ENCODE peak calls at places on chromosomes 1 and 21, in nine cellular contexts. One of them, this sample, is unnamed.

GRCh38 chr1:25800538-25801377 is 765 bp downstream of the SELENON start:
- DNase-seq in HS-5: no peak
- DNase-seq in activated T-cell treated with anti-CD3 and anti-CD28 coated beads for 24 hours: no peak
- DNase-seq in Panc1: no peak
- DNase-seq in MM.1S: no peak
- DNase-seq in Ammon's horn: no peak
- DNase-seq in adipocyte: peak; percentile 24
- DNase-seq in uterus: no peak
- DNase-seq in H4: no peak
- DNase-seq in this sample: no peak

GRCh38 chr1:94892604-94893280 is 34.2 kb downstream of the CNN3 start:
- DNase-seq in MM.1S: no peak
- DNase-seq in HS-5: no peak
- DNase-seq in Panc1: no peak
- DNase-seq in Ammon's horn: no peak
- DNase-seq in adipocyte: no peak
- DNase-seq in H4: no peak
- DNase-seq in uterus: no peak
- DNase-seq in activated T-cell treated with anti-CD3 and anti-CD28 coated beads for 24 hours: no peak
- DNase-seq in this sample: no peak

GRCh38 chr1:173920868-173921267 is 3.7 kb upstream of the SERPINC1 start:
- DNase-seq in adipocyte: no peak
- DNase-seq in MM.1S: no peak
- DNase-seq in activated T-cell treated with anti-CD3 and anti-CD28 coated beads for 24 hours: no peak
- DNase-seq in Ammon's horn: no peak
- DNase-seq in HS-5: no peak
- DNase-seq in H4: no peak
- DNase-seq in Panc1: no peak
- DNase-seq in uterus: no peak
- DNase-seq in this sample: no peak

GRCh38 chr21:46459356-46460112 is 843 bp downstream of the DIP2A start:
- DNase-seq in activated T-cell treated with anti-CD3 and anti-CD28 coated beads for 24 hours: no peak
- DNase-seq in Panc1: no peak
- DNase-seq in HS-5: no peak
- DNase-seq in adipocyte: peak; percentile 69
- DNase-seq in H4: no peak
- DNase-seq in uterus: peak; percentile 54
- DNase-seq in MM.1S: no peak
- DNase-seq in Ammon's horn: peak; percentile 51
- DNase-seq in this sample: peak; percentile 63

GRCh38 chr1:167720965-167721616 is 691 bp upstream of the MPZL1 start:
- DNase-seq in H4: peak; percentile 51
- DNase-seq in HS-5: peak; percentile 65
- DNase-seq in activated T-cell treated with anti-CD3 and anti-CD28 coated beads for 24 hours: no peak
- DNase-seq in Ammon's horn: peak; percentile 84
- DNase-seq in adipocyte: peak; percentile 70
- DNase-seq in uterus: no peak
- DNase-seq in Panc1: peak; percentile 66
- DNase-seq in MM.1S: peak; percentile 68
- DNase-seq in this sample: peak; percentile 48

GRCh38 chr1:201686709-201687455 is 142.1 kb upstream of the IPO9 start:
- DNase-seq in adipocyte: no peak
- DNase-seq in HS-5: no peak
- DNase-seq in H4: no peak
- DNase-seq in Panc1: no peak
- DNase-seq in MM.1S: peak; percentile 89
- DNase-seq in activated T-cell treated with anti-CD3 and anti-CD28 coated beads for 24 hours: no peak
- DNase-seq in uterus: no peak
- DNase-seq in Ammon's horn: no peak
- DNase-seq in this sample: peak; percentile 13

GRCh38 chr21:25994758-25995163 is 175.8 kb downstream of the APP start:
- DNase-seq in Panc1: no peak
- DNase-seq in H4: no peak
- DNase-seq in MM.1S: no peak
- DNase-seq in Ammon's horn: peak; percentile 30
- DNase-seq in activated T-cell treated with anti-CD3 and anti-CD28 coated beads for 24 hours: no peak
- DNase-seq in uterus: no peak
- DNase-seq in HS-5: no peak
- DNase-seq in adipocyte: no peak
- DNase-seq in this sample: no peak

GRCh38 chr21:29117372-29117955 is 13.0 kb upstream of the MAP3K7CL start:
- DNase-seq in uterus: no peak
- DNase-seq in activated T-cell treated with anti-CD3 and anti-CD28 coated beads for 24 hours: no peak
- DNase-seq in H4: no peak
- DNase-seq in adipocyte: no peak
- DNase-seq in Panc1: no peak
- DNase-seq in Ammon's horn: no peak
- DNase-seq in MM.1S: peak; percentile 48
- DNase-seq in HS-5: no peak
- DNase-seq in this sample: no peak

GRCh38 chr21:42146821-42147220 is 72.1 kb upstream of the ABCG1 start:
- DNase-seq in uterus: peak; percentile 6
- DNase-seq in H4: no peak
- DNase-seq in HS-5: no peak
- DNase-seq in activated T-cell treated with anti-CD3 and anti-CD28 coated beads for 24 hours: no peak
- DNase-seq in Panc1: no peak
- DNase-seq in Ammon's horn: no peak
- DNase-seq in adipocyte: no peak
- DNase-seq in MM.1S: no peak
- DNase-seq in this sample: no peak

GRCh38 chr21:34603002-34603709 is 11.8 kb downstream of the RCAN1 start:
- DNase-seq in Ammon's horn: peak; percentile 91
- DNase-seq in Panc1: no peak
- DNase-seq in uterus: peak; percentile 65
- DNase-seq in HS-5: no peak
- DNase-seq in H4: peak; percentile 67
- DNase-seq in adipocyte: peak; percentile 79
- DNase-seq in activated T-cell treated with anti-CD3 and anti-CD28 coated beads for 24 hours: peak; percentile 46
- DNase-seq in MM.1S: peak; percentile 67
- DNase-seq in this sample: peak; percentile 83

GRCh38 chr1:210057593-210057992 is 119.6 kb downstream of the SYT14 start:
- DNase-seq in Ammon's horn: no peak
- DNase-seq in activated T-cell treated with anti-CD3 and anti-CD28 coated beads for 24 hours: no peak
- DNase-seq in HS-5: no peak
- DNase-seq in uterus: no peak
- DNase-seq in H4: no peak
- DNase-seq in adipocyte: no peak
- DNase-seq in Panc1: no peak
- DNase-seq in MM.1S: no peak
- DNase-seq in this sample: no peak

GRCh38 chr1:10773376-10773775 is 23.1 kb downstream of the CASZ1 start:
- DNase-seq in activated T-cell treated with anti-CD3 and anti-CD28 coated beads for 24 hours: no peak
- DNase-seq in adipocyte: no peak
- DNase-seq in MM.1S: no peak
- DNase-seq in HS-5: no peak
- DNase-seq in Ammon's horn: no peak
- DNase-seq in uterus: no peak
- DNase-seq in Panc1: no peak
- DNase-seq in H4: no peak
- DNase-seq in this sample: no peak

GRCh38 chr1:214551052-214551435 is 358 bp downstream of the PTPN14 start:
- DNase-seq in Ammon's horn: no peak
- DNase-seq in adipocyte: peak; percentile 75
- DNase-seq in MM.1S: no peak
- DNase-seq in activated T-cell treated with anti-CD3 and anti-CD28 coated beads for 24 hours: no peak
- DNase-seq in Panc1: no peak
- DNase-seq in HS-5: no peak
- DNase-seq in uterus: no peak
- DNase-seq in H4: no peak
- DNase-seq in this sample: no peak

GRCh38 chr1:155175281-155175926 is 1.8 kb downstream of the TRIM46 start:
- DNase-seq in Panc1: no peak
- DNase-seq in adipocyte: no peak
- DNase-seq in Ammon's horn: peak; percentile 12
- DNase-seq in MM.1S: no peak
- DNase-seq in HS-5: no peak
- DNase-seq in activated T-cell treated with anti-CD3 and anti-CD28 coated beads for 24 hours: no peak
- DNase-seq in H4: no peak
- DNase-seq in uterus: no peak
- DNase-seq in this sample: no peak

GRCh38 chr1:14800014-14800413 is 201.5 kb downstream of the KAZN start:
- DNase-seq in H4: no peak
- DNase-seq in MM.1S: no peak
- DNase-seq in Ammon's horn: no peak
- DNase-seq in adipocyte: no peak
- DNase-seq in activated T-cell treated with anti-CD3 and anti-CD28 coated beads for 24 hours: no peak
- DNase-seq in HS-5: no peak
- DNase-seq in uterus: no peak
- DNase-seq in Panc1: no peak
- DNase-seq in this sample: no peak

GRCh38 chr1:160097196-160097910 is 1.1 kb downstream of the IGSF8 start:
- DNase-seq in Panc1: no peak
- DNase-seq in activated T-cell treated with anti-CD3 and anti-CD28 coated beads for 24 hours: peak; percentile 14
- DNase-seq in HS-5: no peak
- DNase-seq in MM.1S: no peak
- DNase-seq in Ammon's horn: peak; percentile 43
- DNase-seq in adipocyte: no peak
- DNase-seq in uterus: no peak
- DNase-seq in H4: no peak
- DNase-seq in this sample: peak; percentile 4